ENCODE peak calls at places on chromosomes 7 and 10, in six cellular contexts. I, U, Z, T, L and A are unnamed samples.
A peak's percentile ranks its signal among the peaks of the same experiment; 100 is the strongest.

GRCh38 chr7:80135306-80136104 is 874 bp downstream of the GNAI1 start:
- DNase-seq in I (no peak), U (peak; percentile 19), Z (no peak), T (no peak), L (peak; percentile 44), A (peak; percentile 35)

GRCh38 chr7:155122831-155123230 is 52.7 kb downstream of the HTR5A start:
- DNase-seq in I (no peak), U (no peak), Z (no peak), T (no peak), L (no peak), A (no peak)

GRCh38 chr10:124279882-124280281 is 138.8 kb downstream of the OAT start:
- DNase-seq in I (no peak), U (no peak), Z (no peak), T (no peak), L (no peak), A (no peak)

GRCh38 chr10:111079781-111080180 is 3.0 kb downstream of the ADRA2A start:
- DNase-seq in I (no peak), U (peak; percentile 62), Z (peak; percentile 47), T (no peak), L (no peak), A (no peak)

GRCh38 chr10:46556515-46557318 is at the start of gene GPRIN2:
- DNase-seq in I (no peak), U (peak; percentile 12), Z (no peak), T (no peak), L (no peak), A (peak; percentile 86)

GRCh38 chr7:106287786-106288185 is 3.0 kb upstream of the NAMPT start:
- DNase-seq in I (no peak), U (no peak), Z (no peak), T (no peak), L (no peak), A (no peak)

GRCh38 chr10:34528320-34528719 is 286.8 kb downstream of the PARD3 start:
- DNase-seq in I (no peak), U (no peak), Z (no peak), T (peak; percentile 95), L (no peak), A (no peak)

GRCh38 chr10:117790177-117790576 is 247.6 kb downstream of the EMX2 start:
- DNase-seq in I (no peak), U (no peak), Z (no peak), T (no peak), L (no peak), A (no peak)

GRCh38 chr10:114683593-114683992 is 25.5 kb upstream of the ABLIM1 start:
- DNase-seq in I (no peak), U (no peak), Z (no peak), T (no peak), L (no peak), A (no peak)

GRCh38 chr7:81161459-81162075 is 242.7 kb upstream of the SEMA3C start:
- DNase-seq in I (no peak), U (no peak), Z (no peak), T (peak; percentile 79), L (no peak), A (no peak)

GRCh38 chr7:110841840-110842579 is 248.9 kb upstream of the LRRN3 start:
- DNase-seq in I (no peak), U (no peak), Z (no peak), T (no peak), L (no peak), A (no peak)

GRCh38 chr10:14566498-14566897 is 208.2 kb downstream of the FAM107B start:
- DNase-seq in I (no peak), U (no peak), Z (no peak), T (no peak), L (no peak), A (peak; percentile 47)

GRCh38 chr10:4561301-4561700 is 264.7 kb upstream of the AKR1E2 start:
- DNase-seq in I (no peak), U (no peak), Z (no peak), T (no peak), L (no peak), A (no peak)

GRCh38 chr7:2403718-2404648 is 572 bp downstream of the CHST12 start:
- DNase-seq in I (peak; percentile 4), U (peak; percentile 49), Z (peak; percentile 62), T (peak; percentile 42), L (peak; percentile 36), A (peak; percentile 75)

GRCh38 chr7:21967500-21968099 is 21.9 kb upstream of the CDCA7L start:
- DNase-seq in I (peak; percentile 7), U (no peak), Z (no peak), T (peak; percentile 4), L (peak; percentile 48), A (no peak)

GRCh38 chr10:102660891-102661613 is 16.8 kb downstream of the TRIM8 start:
- DNase-seq in I (peak; percentile 46), U (peak; percentile 76), Z (no peak), T (peak; percentile 72), L (peak; percentile 50), A (peak; percentile 90)

GRCh38 chr7:80480566-80480965 is 31.3 kb downstream of the GNAT3 start:
- DNase-seq in I (no peak), U (no peak), Z (no peak), T (no peak), L (no peak), A (no peak)

GRCh38 chr10:7474388-7474787 is 63.6 kb upstream of the SFMBT2 start:
- DNase-seq in I (no peak), U (no peak), Z (no peak), T (no peak), L (no peak), A (no peak)

GRCh38 chr10:88196298-88196697 is 332.9 kb downstream of the PTEN start:
- DNase-seq in I (no peak), U (peak; percentile 25), Z (no peak), T (no peak), L (no peak), A (no peak)

GRCh38 chr7:121180436-121181063 is 148.2 kb upstream of the WNT16 start:
- DNase-seq in I (no peak), U (no peak), Z (no peak), T (no peak), L (no peak), A (no peak)

GRCh38 chr7:76330245-76330644 is 27.8 kb downstream of the HSPB1 start:
- DNase-seq in I (no peak), U (no peak), Z (no peak), T (no peak), L (no peak), A (no peak)

GRCh38 chr10:99872367-99873162 is 90.1 kb downstream of the ABCC2 start:
- DNase-seq in I (no peak), U (no peak), Z (no peak), T (peak; percentile 25), L (no peak), A (no peak)

GRCh38 chr10:99344715-99345114 is 15.6 kb downstream of the CNNM1 start:
- DNase-seq in I (no peak), U (no peak), Z (no peak), T (no peak), L (no peak), A (no peak)

GRCh38 chr10:49388161-49388560 is 7.7 kb downstream of the DRGX start:
- DNase-seq in I (no peak), U (no peak), Z (no peak), T (no peak), L (no peak), A (no peak)

GRCh38 chr10:118564114-118564513 is 31.3 kb downstream of the PRLHR start:
- DNase-seq in I (no peak), U (no peak), Z (peak; percentile 38), T (no peak), L (no peak), A (no peak)

GRCh38 chr7:138926241-138926612 is 55.0 kb downstream of the KIAA1549 start:
- DNase-seq in I (no peak), U (no peak), Z (no peak), T (no peak), L (no peak), A (no peak)